ENCODE peak calls at places on chromosomes 5 and 9, in six cellular contexts. N is fibroblast of lung; R is lower lobe of right lung; D is CD8-positive, alpha-beta T cell; O is OCI-LY7; P is body of pancreas. Z is an unnamed sample. For H3K9me3, the result is how much of the 10 kb centered on the place peaks cover.

GRCh38 chr5:83035373-83036170 is 41.6 kb downstream of the TMEM167A start:
- DNase-seq in N (no peak), R (no peak), D (no peak), O (no peak), P (peak), Z (no peak)

GRCh38 chr5:32058101-32058500 is 116.0 kb downstream of the GOLPH3 start:
- DNase-seq in N (no peak), R (no peak), D (no peak), O (no peak), P (no peak), Z (no peak)

GRCh38 chr5:65800775-65801174 is 78.8 kb downstream of the NLN start:
- DNase-seq in N (peak), R (no peak), D (no peak), O (no peak), P (no peak), Z (no peak)

GRCh38 chr5:135100011-135100410 is 66.0 kb upstream of the PITX1 start:
- DNase-seq in N (no peak), R (no peak), D (no peak), O (no peak), P (no peak), Z (no peak)

GRCh38 chr5:141637266-141637692 is 482 bp downstream of the RELL2 start:
- DNase-seq in N (no peak), R (no peak), D (peak), O (peak), P (peak), Z (no peak)

GRCh38 chr5:149798466-149798865 is 68.4 kb downstream of the PPARGC1B start:
- DNase-seq in N (no peak), R (no peak), D (no peak), O (no peak), P (no peak), Z (no peak)

GRCh38 chr5:133347039-133347438 is 265.3 kb downstream of the FSTL4 start:
- DNase-seq in N (no peak), R (no peak), D (no peak), O (peak), P (no peak), Z (no peak)

GRCh38 chr5:117623042-117623815 is 1048.6 kb upstream of the SEMA6A start:
- DNase-seq in N (no peak), R (no peak), D (no peak), O (no peak), P (no peak), Z (no peak)

GRCh38 chr5:75337366-75338021 is 474 bp downstream of the HMGCR start:
- DNase-seq in N (peak), R (no peak), D (peak), O (peak), P (no peak), Z (peak)

GRCh38 chr9:120841930-120842684 is 615 bp downstream of the PSMD5 start:
- DNase-seq in N (peak), R (no peak), D (no peak), O (peak), P (no peak), Z (no peak)

GRCh38 chr5:120413706-120414105 is 50.4 kb upstream of the PRR16 start:
- DNase-seq in N (peak), R (no peak), D (no peak), O (no peak), P (no peak), Z (no peak)

GRCh38 chr9:121852646-121853616 is 201.5 kb downstream of the DAB2IP start:
- DNase-seq in N (no peak), R (no peak), D (no peak), O (no peak), P (no peak), Z (no peak)

GRCh38 chr5:170490381-170490780 is 13.4 kb upstream of the KCNIP1 start:
- DNase-seq in N (no peak), R (no peak), D (no peak), O (no peak), P (no peak), Z (no peak)

GRCh38 chr5:150346592-150346991 is 10.9 kb upstream of the TCOF1 start:
- DNase-seq in N (no peak), R (no peak), D (no peak), O (no peak), P (no peak), Z (no peak)

GRCh38 chr9:117825609-117826347 is 121.6 kb downstream of the TLR4 start:
- DNase-seq in N (no peak), R (no peak), D (peak), O (no peak), P (no peak), Z (no peak)

GRCh38 chr5:114010362-114010761 is 351.5 kb upstream of the KCNN2 start:
- DNase-seq in N (peak), R (no peak), D (no peak), O (no peak), P (no peak), Z (no peak)

GRCh38 chr9:99576002-99576401 is 245.7 kb upstream of the NR4A3 start:
- DNase-seq in N (no peak), R (no peak), D (no peak), O (no peak), P (no peak), Z (peak)

GRCh38 chr9:33265211-33265885 is 499 bp downstream of the CHMP5 start:
- DNase-seq in N (peak), R (no peak), D (no peak), O (no peak), P (no peak), Z (peak)

GRCh38 chr5:68350176-68350575 is 134.6 kb downstream of the PIK3R1 start:
- DNase-seq in N (no peak), R (no peak), D (no peak), O (no peak), P (no peak), Z (no peak)

GRCh38 chr5:180421672-180422071 is 68.5 kb upstream of the GFPT2 start:
- DNase-seq in N (no peak), R (no peak), D (no peak), O (no peak), P (no peak), Z (no peak)

GRCh38 chr5:175602171-175602570 is 55.7 kb upstream of the HRH2 start:
- DNase-seq in N (no peak), R (no peak), D (no peak), O (no peak), P (no peak), Z (no peak)

GRCh38 chr9:12684923-12685468 is 8.2 kb upstream of the TYRP1 start:
- DNase-seq in N (peak), R (no peak), D (no peak), O (no peak), P (no peak), Z (no peak)

GRCh38 chr5:91016954-91017690 is 366.0 kb downstream of the ARRDC3 start:
- DNase-seq in N (peak), R (no peak), D (no peak), O (no peak), P (no peak), Z (no peak)

GRCh38 chr5:147887026-147887627 is 8.6 kb downstream of the SCGB3A2 start:
- DNase-seq in N (no peak), R (no peak), D (no peak), O (peak), P (peak), Z (no peak)

GRCh38 chr9:98502311-98502975 is 206.3 kb downstream of the GABBR2 start:
- DNase-seq in N (peak), R (no peak), D (no peak), O (no peak), P (no peak), Z (no peak)

GRCh38 chr5:129906177-129906887 is 2.1 kb downstream of the CHSY3 start:
- DNase-seq in N (peak), R (no peak), D (no peak), O (no peak), P (peak), Z (no peak)

GRCh38 chr9:126474201-126474765 is 139.4 kb upstream of the LMX1B start:
- DNase-seq in N (peak), R (no peak), D (no peak), O (no peak), P (no peak), Z (no peak)

GRCh38 chr5:168288349-168289245 is 2.8 kb upstream of the WWC1 start:
- DNase-seq in N (peak), R (no peak), D (no peak), O (no peak), P (peak), Z (no peak)

GRCh38 chr5:150077060-150077459 is 9.3 kb downstream of the CSF1R start:
- DNase-seq in N (no peak), R (no peak), D (no peak), O (no peak), P (no peak), Z (no peak)

GRCh38 chr5:143521891-143522290 is 118.4 kb upstream of the NR3C1 start:
- DNase-seq in N (peak), R (no peak), D (no peak), O (no peak), P (no peak), Z (no peak)

GRCh38 chr9:126347093-126347492 is 20.5 kb downstream of the MVB12B start:
- DNase-seq in N (no peak), R (peak), D (no peak), O (no peak), P (no peak), Z (peak)

GRCh38 chr5:73189816-73190451 is 16.9 kb downstream of the TMEM174 start:
- DNase-seq in N (peak), R (no peak), D (no peak), O (peak), P (no peak), Z (no peak)

GRCh38 chr5:180366303-180366702 is 13.2 kb upstream of the GFPT2 start:
- DNase-seq in N (peak), R (no peak), D (no peak), O (no peak), P (no peak), Z (no peak)

DNA sequence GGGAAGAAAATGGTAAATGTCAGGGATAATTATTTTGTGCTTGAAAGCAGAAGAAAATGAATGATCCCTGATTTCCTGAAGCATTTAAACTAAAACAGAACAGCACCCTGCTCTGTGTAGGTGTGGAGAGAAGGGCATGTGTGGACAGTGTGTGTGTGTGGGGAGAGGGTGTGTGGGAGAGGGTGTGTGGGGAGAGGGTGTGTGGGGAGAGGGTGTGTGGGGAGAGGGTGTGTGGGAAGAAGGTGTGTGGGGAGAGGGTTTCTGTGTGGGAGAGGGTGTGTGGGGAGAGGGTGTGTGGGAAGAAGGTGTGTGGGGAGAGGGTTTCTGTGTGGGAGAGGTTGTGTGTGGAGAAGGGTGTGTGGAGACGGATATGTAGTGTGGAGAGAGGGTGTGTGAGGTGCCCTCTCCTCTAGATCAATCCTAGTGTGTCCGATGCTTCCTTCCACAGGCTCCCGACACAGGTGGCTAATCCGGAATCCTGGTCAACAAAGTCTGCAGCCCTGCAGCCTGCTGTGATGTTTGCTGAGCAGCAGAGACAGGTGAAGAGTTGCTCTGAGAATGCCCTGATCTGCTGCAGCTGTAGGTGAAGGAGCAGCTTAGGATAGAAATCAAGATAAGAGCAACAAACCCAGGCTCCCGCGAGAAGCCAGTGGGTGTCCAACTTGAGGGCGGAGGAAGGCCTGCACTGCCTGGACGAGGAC is 15.5 kb downstream of the IRX4 start:
- DNase-seq in N (peak), R (no peak), D (no peak), O (no peak), P (no peak), Z (no peak)
- TF ChIP-seq CTCF in N (no peak), R (no peak), D (no peak), O (no peak), P (no peak), Z (no peak)

GRCh38 chr5:159263569-159263905 is 447 bp downstream of the UBLCP1 start:
- DNase-seq in N (no peak), R (no peak), D (no peak), O (peak), P (no peak), Z (no peak)
- H3K9me3 ChIP-seq in N (under half), R (under half), D (under half), O (under half), P (under half), Z (under half)

DNA sequence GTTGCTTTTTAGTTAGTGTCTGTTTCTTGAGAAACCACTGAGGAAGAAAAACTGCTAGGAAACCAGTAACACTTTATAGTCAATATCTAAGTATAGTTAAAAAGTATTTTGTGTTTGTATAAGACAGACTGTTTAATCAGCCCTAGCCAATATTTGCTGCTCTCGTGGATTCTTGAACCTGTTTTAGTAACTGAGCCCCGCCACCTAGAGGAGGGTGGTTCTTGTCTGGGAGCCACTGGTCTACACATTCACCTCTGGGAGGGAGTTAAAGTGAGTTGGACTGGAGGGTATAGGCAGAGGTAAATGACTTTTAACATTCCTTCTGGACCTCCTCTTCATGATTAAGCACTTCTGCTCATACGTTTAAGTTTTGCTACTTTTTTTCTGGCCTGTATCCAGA is 117.2 kb downstream of the SPATA31D1 start:
- DNase-seq in N (no peak), R (no peak), D (no peak), O (peak), P (peak), Z (no peak)
- TF ChIP-seq CTCF in N (no peak), R (no peak), D (no peak), O (peak), P (no peak), Z (no peak)

GRCh38 chr9:135256568-135257354 is 169.3 kb downstream of the OLFM1 start:
- DNase-seq in N (no peak), R (peak), D (no peak), O (no peak), P (no peak), Z (peak)
- H3K9me3 ChIP-seq in N (under half), R (under half), D (under half), O (under half), P (under half), Z (under half)

DNA sequence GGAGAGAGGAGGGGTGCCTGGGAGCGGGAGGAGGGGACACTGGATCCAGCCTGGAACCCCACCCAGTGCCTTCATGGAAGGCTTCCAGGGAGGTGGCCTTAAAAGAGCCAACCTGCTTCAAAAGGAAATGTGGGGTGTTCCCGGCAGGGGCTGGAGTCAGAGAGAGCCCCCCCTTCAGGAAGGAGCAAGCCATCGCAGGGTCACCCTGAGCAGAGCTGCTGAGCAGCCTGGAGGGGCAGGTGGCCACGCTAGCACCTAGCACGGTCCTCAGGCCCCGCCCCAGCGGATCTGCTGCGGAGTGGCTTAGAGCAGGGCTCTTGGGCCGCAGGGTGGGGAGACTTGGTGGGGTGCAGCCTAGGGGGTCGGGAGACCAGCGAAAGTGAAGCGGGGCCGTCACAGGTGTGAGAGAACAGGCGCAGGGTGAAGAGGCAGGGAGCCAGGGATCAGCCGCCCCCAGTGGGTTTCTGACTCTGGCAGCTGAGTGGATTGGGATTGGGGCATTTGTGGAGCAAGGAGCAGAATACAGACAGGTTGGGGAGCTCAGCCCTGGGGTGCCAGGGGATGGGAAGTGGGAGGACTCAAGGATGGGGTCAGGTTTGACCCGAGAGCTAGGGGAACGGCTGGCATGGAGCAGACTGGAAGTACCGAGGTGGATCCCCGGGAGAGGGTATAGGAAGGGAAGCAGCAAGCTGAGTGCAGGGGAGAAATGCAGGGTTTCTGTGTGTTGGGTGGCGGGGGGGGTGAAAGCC is 1.5 kb downstream of the LCN2 start:
- DNase-seq in N (no peak), R (peak), D (no peak), O (peak), P (no peak), Z (peak)
- TF ChIP-seq CTCF in N (peak), R (no peak), D (no peak), O (peak), P (no peak), Z (no peak)